ENCODE peak calls at places on chromosomes 7 and 10, in six cellular contexts. O is hippocampal formation; Q is fibroblast of pulmonary artery; E is brain microvascular endothelial cell; M is activated T-cell treated with anti-CD3 and anti-CD28 coated beads, Interleukin-2, amount 50 U/mL, for 1 hour; B is stimulated activated naive B cell treated with anti-CD40 and anti-IgM and Interleukin-4, amounts not matched to agents 10 μg/mL and 1 μg/mL and 100 μg/mL, for 72 hours. G is an unnamed sample.

GRCh38 chr7:152072451-152072850 is 47.0 kb downstream of the GALNT11 start:
- DNase-seq in O (no peak), Q (no peak), E (no peak), M (no peak), B (no peak), G (no peak)

GRCh38 chr10:48520594-48520993 is 84.3 kb downstream of the ARHGAP22 start:
- DNase-seq in O (no peak), Q (no peak), E (no peak), M (no peak), B (no peak), G (no peak)

GRCh38 chr7:121558288-121558687 is 162.2 kb upstream of the FAM3C start:
- DNase-seq in O (no peak), Q (no peak), E (no peak), M (no peak), B (no peak), G (no peak)

GRCh38 chr10:12221323-12222298 is 25.6 kb downstream of the CDC123 start:
- DNase-seq in O (no peak), Q (no peak), E (peak), M (no peak), B (no peak), G (peak)

GRCh38 chr10:5573968-5574641 is 49.3 kb downstream of the CALML3 start:
- DNase-seq in O (no peak), Q (no peak), E (no peak), M (no peak), B (no peak), G (no peak)

GRCh38 chr7:5424689-5425506 is 1.3 kb upstream of the TNRC18 start:
- DNase-seq in O (peak), Q (no peak), E (no peak), M (peak), B (no peak), G (no peak)

GRCh38 chr10:110032801-110033723 is 25.3 kb downstream of the ADD3 start:
- DNase-seq in O (peak), Q (peak), E (no peak), M (no peak), B (no peak), G (no peak)

GRCh38 chr7:144437370-144438191 is 34.1 kb upstream of the NOBOX start:
- DNase-seq in O (no peak), Q (peak), E (peak), M (no peak), B (peak), G (peak)

GRCh38 chr10:114323023-114323422 is 81.3 kb downstream of the AFAP1L2 start:
- DNase-seq in O (no peak), Q (no peak), E (peak), M (no peak), B (no peak), G (no peak)